ENCODE peak calls at places on chromosome 3, in four cellular contexts. H is kidney glomerular epithelial cell, S is GM12892, P is HS-27A. K is an unnamed sample.

GRCh38 chr3:120615863-120616599 is 19.9 kb downstream of the NDUFB4 start:
- DNase-seq in S (no peak), P (no peak), H (no peak), K (no peak)

GRCh38 chr3:72818092-72818721 is 30.0 kb downstream of the SHQ1 start:
- DNase-seq in S (no peak), H (peak), P (no peak), K (no peak)

GRCh38 chr3:139561959-139562676 is 22.6 kb upstream of the RBP1 start:
- DNase-seq in P (no peak), H (peak), S (no peak), K (no peak)

GRCh38 chr3:149831321-149831720 is 18.3 kb downstream of the RNF13 start:
- DNase-seq in P (no peak), H (no peak), S (no peak), K (no peak)

GRCh38 chr3:150384517-150385212 is 23.4 kb upstream of the TSC22D2 start:
- DNase-seq in P (no peak), S (peak), H (peak), K (no peak)

GRCh38 chr3:157914882-157915281 is 191.3 kb downstream of the SHOX2 start:
- DNase-seq in P (no peak), S (no peak), H (no peak), K (no peak)

GRCh38 chr3:119599558-119600174 is 2.0 kb downstream of the PLA1A start:
- DNase-seq in S (no peak), P (no peak), H (no peak), K (no peak)

GRCh38 chr3:119033393-119034255 is 1.0 kb downstream of the IGSF11 start:
- DNase-seq in H (no peak), P (no peak), S (no peak), K (no peak)

GRCh38 chr3:156892701-156893100 is 66.5 kb downstream of the LEKR1 start:
- DNase-seq in H (no peak), S (no peak), P (peak), K (no peak)

GRCh38 chr3:18351823-18352744 is 73.1 kb downstream of the SATB1 start:
- DNase-seq in H (no peak), S (no peak), P (no peak), K (no peak)

GRCh38 chr3:28989646-28990089 is 291.2 kb upstream of the RBMS3 start:
- DNase-seq in P (no peak), S (no peak), H (no peak), K (no peak)

GRCh38 chr3:172782235-172782634 is 31.7 kb downstream of the ECT2 start:
- DNase-seq in H (no peak), S (no peak), P (no peak), K (no peak)

GRCh38 chr3:122916084-122916483 is 111.5 kb downstream of the SEMA5B start:
- DNase-seq in H (no peak), S (no peak), P (no peak), K (peak)

GRCh38 chr3:182485306-182485705 is 308.0 kb upstream of the ATP11B start:
- DNase-seq in H (no peak), P (no peak), S (no peak), K (no peak)

GRCh38 chr3:194231840-194232832 is 96.2 kb downstream of the HES1 start:
- DNase-seq in S (no peak), H (no peak), P (no peak), K (no peak)

GRCh38 chr3:11548721-11549131 is 95.0 kb downstream of the VGLL4 start:
- DNase-seq in S (no peak), P (no peak), H (no peak), K (no peak)

GRCh38 chr3:146470424-146470990 is 1.1 kb upstream of the PLSCR2 start:
- DNase-seq in H (no peak), S (no peak), P (no peak), K (no peak)

GRCh38 chr3:8301977-8302589 is 199.5 kb upstream of the LMCD1 start:
- DNase-seq in H (peak), S (no peak), P (no peak), K (no peak)

GRCh38 chr3:112132975-112133448 is at the start of gene GCSAM:
- DNase-seq in P (no peak), S (no peak), H (no peak), K (no peak)

GRCh38 chr3:38577089-38578080 is 72.1 kb downstream of the SCN5A start:
- DNase-seq in H (no peak), S (no peak), P (no peak), K (no peak)

GRCh38 chr3:138114988-138115971 is at the start of gene DZIP1L:
- DNase-seq in H (peak), S (peak), P (peak), K (peak)